ENCODE peak calls at places on chromosomes 3 and 15, in eight cellular contexts. One of them, this sample, is unnamed.

GRCh38 chr3:177420643-177421042 is 223.4 kb upstream of the TBL1XR1 start:
- DNase-seq in PC-3: peak; percentile 46
- DNase-seq in right atrium auricular region: no peak
- DNase-seq in upper lobe of right lung: no peak
- DNase-seq in GM23248: peak; percentile 44
- DNase-seq in AG04450: no peak
- DNase-seq in A673: no peak
- DNase-seq in esophagus squamous epithelium: no peak
- DNase-seq in this sample: no peak

GRCh38 chr3:64164309-64164708 is 61.0 kb downstream of the PRICKLE2 start:
- DNase-seq in AG04450: no peak
- DNase-seq in right atrium auricular region: no peak
- DNase-seq in esophagus squamous epithelium: no peak
- DNase-seq in PC-3: no peak
- DNase-seq in A673: no peak
- DNase-seq in GM23248: peak; percentile 23
- DNase-seq in upper lobe of right lung: no peak
- DNase-seq in this sample: no peak

GRCh38 chr3:142976621-142977398 is 13.3 kb upstream of the PAQR9 start:
- DNase-seq in PC-3: peak; percentile 93
- DNase-seq in AG04450: peak; percentile 85
- DNase-seq in upper lobe of right lung: peak; percentile 79
- DNase-seq in esophagus squamous epithelium: no peak
- DNase-seq in GM23248: peak; percentile 96
- DNase-seq in right atrium auricular region: peak; percentile 90
- DNase-seq in A673: peak; percentile 39
- DNase-seq in this sample: no peak

GRCh38 chr3:48672522-48672921 is 9.8 kb upstream of the CELSR3 start:
- DNase-seq in upper lobe of right lung: no peak
- DNase-seq in GM23248: no peak
- DNase-seq in AG04450: no peak
- DNase-seq in A673: no peak
- DNase-seq in PC-3: no peak
- DNase-seq in esophagus squamous epithelium: no peak
- DNase-seq in right atrium auricular region: no peak
- DNase-seq in this sample: no peak

GRCh38 chr3:75692061-75692460 is 27.9 kb downstream of the FRG2C start:
- DNase-seq in right atrium auricular region: no peak
- DNase-seq in GM23248: no peak
- DNase-seq in PC-3: no peak
- DNase-seq in A673: no peak
- DNase-seq in upper lobe of right lung: no peak
- DNase-seq in esophagus squamous epithelium: no peak
- DNase-seq in AG04450: no peak
- DNase-seq in this sample: no peak

GRCh38 chr15:101201411-101202174 is 50.3 kb downstream of the CHSY1 start:
- DNase-seq in A673: peak; percentile 95
- DNase-seq in GM23248: peak; percentile 98
- DNase-seq in right atrium auricular region: peak; percentile 97
- DNase-seq in PC-3: peak; percentile 85
- DNase-seq in AG04450: peak; percentile 93
- DNase-seq in esophagus squamous epithelium: peak; percentile 22
- DNase-seq in upper lobe of right lung: peak; percentile 78
- DNase-seq in this sample: no peak

GRCh38 chr3:52606373-52607085 is 70.1 kb downstream of the UQCC5 start:
- DNase-seq in GM23248: peak; percentile 48
- DNase-seq in upper lobe of right lung: no peak
- DNase-seq in PC-3: peak; percentile 97
- DNase-seq in A673: no peak
- DNase-seq in esophagus squamous epithelium: no peak
- DNase-seq in right atrium auricular region: no peak
- DNase-seq in AG04450: no peak
- DNase-seq in this sample: no peak

GRCh38 chr3:134453631-134454030 is 32.2 kb downstream of the ANAPC13 start:
- DNase-seq in esophagus squamous epithelium: no peak
- DNase-seq in AG04450: no peak
- DNase-seq in A673: peak; percentile 57
- DNase-seq in right atrium auricular region: no peak
- DNase-seq in upper lobe of right lung: no peak
- DNase-seq in GM23248: no peak
- DNase-seq in PC-3: no peak
- DNase-seq in this sample: no peak

GRCh38 chr3:48451270-48451669 is 4.7 kb downstream of the ATRIP start:
- DNase-seq in A673: no peak
- DNase-seq in PC-3: no peak
- DNase-seq in upper lobe of right lung: no peak
- DNase-seq in AG04450: no peak
- DNase-seq in esophagus squamous epithelium: no peak
- DNase-seq in GM23248: no peak
- DNase-seq in right atrium auricular region: no peak
- DNase-seq in this sample: no peak

GRCh38 chr15:71125831-71126453 is 10.7 kb downstream of the THSD4 start:
- DNase-seq in esophagus squamous epithelium: no peak
- DNase-seq in AG04450: no peak
- DNase-seq in right atrium auricular region: no peak
- DNase-seq in upper lobe of right lung: no peak
- DNase-seq in A673: no peak
- DNase-seq in GM23248: peak; percentile 22
- DNase-seq in PC-3: no peak
- DNase-seq in this sample: no peak

GRCh38 chr3:145089337-145089736 is 1071.6 kb downstream of the PLOD2 start:
- DNase-seq in PC-3: no peak
- DNase-seq in AG04450: no peak
- DNase-seq in upper lobe of right lung: no peak
- DNase-seq in right atrium auricular region: no peak
- DNase-seq in A673: no peak
- DNase-seq in esophagus squamous epithelium: no peak
- DNase-seq in GM23248: no peak
- DNase-seq in this sample: no peak

GRCh38 chr3:133330043-133330442 is 69.8 kb upstream of the BFSP2 start:
- DNase-seq in upper lobe of right lung: no peak
- DNase-seq in right atrium auricular region: no peak
- DNase-seq in AG04450: no peak
- DNase-seq in PC-3: no peak
- DNase-seq in A673: no peak
- DNase-seq in GM23248: no peak
- DNase-seq in esophagus squamous epithelium: no peak
- DNase-seq in this sample: no peak

GRCh38 chr3:64909011-64909410 is 221.2 kb upstream of the ADAMTS9 start:
- DNase-seq in AG04450: no peak
- DNase-seq in right atrium auricular region: no peak
- DNase-seq in PC-3: no peak
- DNase-seq in esophagus squamous epithelium: no peak
- DNase-seq in GM23248: no peak
- DNase-seq in A673: no peak
- DNase-seq in upper lobe of right lung: no peak
- DNase-seq in this sample: no peak

GRCh38 chr3:169661567-169662214 is 1.8 kb downstream of the MECOM start:
- DNase-seq in esophagus squamous epithelium: no peak
- DNase-seq in PC-3: peak; percentile 48
- DNase-seq in upper lobe of right lung: peak; percentile 76
- DNase-seq in right atrium auricular region: no peak
- DNase-seq in A673: peak; percentile 52
- DNase-seq in AG04450: no peak
- DNase-seq in GM23248: peak; percentile 63
- DNase-seq in this sample: no peak

GRCh38 chr15:82849556-82850241 is 40.3 kb downstream of the WHAMM start:
- DNase-seq in esophagus squamous epithelium: no peak
- DNase-seq in AG04450: no peak
- DNase-seq in upper lobe of right lung: peak; percentile 87
- DNase-seq in A673: peak; percentile 85
- DNase-seq in right atrium auricular region: peak; percentile 73
- DNase-seq in PC-3: peak; percentile 86
- DNase-seq in GM23248: peak; percentile 85
- DNase-seq in this sample: no peak

GRCh38 chr3:13501527-13501926 is 21.4 kb downstream of the HDAC11 start:
- DNase-seq in GM23248: no peak
- DNase-seq in A673: no peak
- DNase-seq in PC-3: no peak
- DNase-seq in right atrium auricular region: no peak
- DNase-seq in AG04450: no peak
- DNase-seq in upper lobe of right lung: peak; percentile 40
- DNase-seq in esophagus squamous epithelium: no peak
- DNase-seq in this sample: no peak

GRCh38 chr3:185549111-185549510 is 3.3 kb downstream of the LIPH start:
- DNase-seq in right atrium auricular region: peak; percentile 64
- DNase-seq in A673: peak; percentile 92
- DNase-seq in AG04450: peak; percentile 88
- DNase-seq in upper lobe of right lung: no peak
- DNase-seq in GM23248: peak; percentile 99
- DNase-seq in esophagus squamous epithelium: no peak
- DNase-seq in PC-3: peak; percentile 99
- DNase-seq in this sample: no peak

DNA sequence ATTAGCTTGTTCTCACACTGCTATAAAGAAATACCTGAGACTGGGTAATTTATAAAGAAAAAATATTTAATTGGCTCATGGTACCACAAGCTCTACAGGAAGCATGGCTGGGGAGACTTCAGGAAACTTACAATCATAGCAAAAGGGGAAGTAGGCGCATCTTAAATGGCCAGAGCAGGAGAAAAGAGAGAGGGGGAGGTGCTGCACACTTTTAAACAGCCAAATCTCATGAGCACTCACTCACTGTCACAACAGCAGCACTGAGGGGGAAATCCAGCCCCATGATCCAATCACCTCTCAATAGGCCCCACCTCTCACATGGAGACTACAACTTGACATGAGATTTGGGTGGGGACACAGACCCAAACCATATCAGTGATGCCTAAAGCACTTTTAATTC is 82.5 kb downstream of the DCLK3 start:
- DNase-seq in GM23248: no peak
- DNase-seq in upper lobe of right lung: no peak
- DNase-seq in AG04450: no peak
- DNase-seq in esophagus squamous epithelium: no peak
- DNase-seq in PC-3: no peak
- DNase-seq in right atrium auricular region: no peak
- DNase-seq in A673: no peak
- DNase-seq in this sample: no peak
- H3K9me3 ChIP-seq in GM23248: no peaks in the 10 kb centered on the region
- H3K9me3 ChIP-seq in upper lobe of right lung: peaks cover 10% of the 10 kb centered on the region
- H3K9me3 ChIP-seq in AG04450: peaks cover 6% of the 10 kb centered on the region
- H3K9me3 ChIP-seq in esophagus squamous epithelium: peaks cover 7% of the 10 kb centered on the region
- H3K9me3 ChIP-seq in PC-3: peaks cover 9% of the 10 kb centered on the region
- H3K9me3 ChIP-seq in right atrium auricular region: peaks cover 47% of the 10 kb centered on the region
- H3K9me3 ChIP-seq in A673: peaks cover 31% of the 10 kb centered on the region
- H3K9me3 ChIP-seq in this sample: no peaks in the 10 kb centered on the region

DNA sequence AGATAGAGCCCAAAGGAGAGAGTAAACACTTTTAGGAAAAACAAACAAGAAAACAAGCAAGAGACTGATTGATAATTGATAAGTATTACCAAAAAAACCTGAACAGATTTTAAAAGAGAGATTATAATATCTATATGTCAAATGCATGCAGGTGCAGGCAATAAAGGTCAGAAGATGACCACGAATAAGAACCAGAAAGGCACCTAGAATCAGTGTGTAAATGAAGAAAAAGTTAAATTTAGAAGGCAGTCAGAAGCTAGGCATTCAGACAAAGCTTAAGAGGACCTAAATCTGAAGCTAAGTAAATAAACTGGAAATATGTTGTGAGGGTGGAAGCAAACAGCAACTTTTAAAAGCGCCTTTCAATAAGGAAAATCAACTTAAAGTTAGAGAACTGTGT is 16.3 kb downstream of the IQCB1 start:
- DNase-seq in GM23248: no peak
- DNase-seq in right atrium auricular region: no peak
- DNase-seq in esophagus squamous epithelium: no peak
- DNase-seq in upper lobe of right lung: no peak
- DNase-seq in AG04450: no peak
- DNase-seq in A673: no peak
- DNase-seq in PC-3: no peak
- DNase-seq in this sample: no peak
- H3K9me3 ChIP-seq in GM23248: no peaks in the 10 kb centered on the region
- H3K9me3 ChIP-seq in right atrium auricular region: peaks cover 12% of the 10 kb centered on the region
- H3K9me3 ChIP-seq in esophagus squamous epithelium: no peaks in the 10 kb centered on the region
- H3K9me3 ChIP-seq in upper lobe of right lung: peaks cover 11% of the 10 kb centered on the region
- H3K9me3 ChIP-seq in AG04450: no peaks in the 10 kb centered on the region
- H3K9me3 ChIP-seq in A673: peaks cover 12% of the 10 kb centered on the region
- H3K9me3 ChIP-seq in PC-3: peaks cover 7% of the 10 kb centered on the region
- H3K9me3 ChIP-seq in this sample: no peaks in the 10 kb centered on the region

DNA sequence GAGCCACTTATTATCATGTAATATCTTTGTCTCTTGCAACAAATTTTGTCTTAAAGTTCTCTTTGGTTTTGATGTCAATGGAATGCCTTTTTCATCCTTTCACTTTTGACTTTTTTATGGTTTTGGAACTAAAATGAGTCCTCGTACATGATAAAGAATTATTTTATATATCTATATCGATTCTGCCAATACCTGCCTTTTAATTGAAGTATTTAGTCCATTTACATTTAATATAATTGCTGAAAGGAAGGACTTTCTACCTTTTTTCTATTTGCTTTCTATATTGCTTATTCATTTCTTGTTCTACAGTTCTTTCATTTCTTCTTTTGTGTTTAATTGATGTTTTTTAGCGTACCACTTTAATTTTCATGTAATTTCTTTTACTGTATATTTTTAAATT is 32.8 kb downstream of the GABRA5 start:
- DNase-seq in A673: no peak
- DNase-seq in right atrium auricular region: no peak
- DNase-seq in PC-3: no peak
- DNase-seq in GM23248: no peak
- DNase-seq in AG04450: no peak
- DNase-seq in esophagus squamous epithelium: no peak
- DNase-seq in upper lobe of right lung: no peak
- DNase-seq in this sample: no peak
- H3K9me3 ChIP-seq in A673: peaks cover 5% of the 10 kb centered on the region
- H3K9me3 ChIP-seq in right atrium auricular region: peaks cover 28% of the 10 kb centered on the region
- H3K9me3 ChIP-seq in PC-3: peaks cover 7% of the 10 kb centered on the region
- H3K9me3 ChIP-seq in GM23248: no peaks in the 10 kb centered on the region
- H3K9me3 ChIP-seq in AG04450: no peaks in the 10 kb centered on the region
- H3K9me3 ChIP-seq in esophagus squamous epithelium: peaks cover 7% of the 10 kb centered on the region
- H3K9me3 ChIP-seq in upper lobe of right lung: peaks cover 2% of the 10 kb centered on the region
- H3K9me3 ChIP-seq in this sample: no peaks in the 10 kb centered on the region

GRCh38 chr15:20271647-20272046 is 270.0 kb downstream of the GOLGA6L6 start:
- DNase-seq in AG04450: no peak
- DNase-seq in right atrium auricular region: no peak
- DNase-seq in upper lobe of right lung: no peak
- DNase-seq in esophagus squamous epithelium: no peak
- DNase-seq in GM23248: no peak
- DNase-seq in PC-3: no peak
- DNase-seq in A673: no peak
- DNase-seq in this sample: no peak

DNA sequence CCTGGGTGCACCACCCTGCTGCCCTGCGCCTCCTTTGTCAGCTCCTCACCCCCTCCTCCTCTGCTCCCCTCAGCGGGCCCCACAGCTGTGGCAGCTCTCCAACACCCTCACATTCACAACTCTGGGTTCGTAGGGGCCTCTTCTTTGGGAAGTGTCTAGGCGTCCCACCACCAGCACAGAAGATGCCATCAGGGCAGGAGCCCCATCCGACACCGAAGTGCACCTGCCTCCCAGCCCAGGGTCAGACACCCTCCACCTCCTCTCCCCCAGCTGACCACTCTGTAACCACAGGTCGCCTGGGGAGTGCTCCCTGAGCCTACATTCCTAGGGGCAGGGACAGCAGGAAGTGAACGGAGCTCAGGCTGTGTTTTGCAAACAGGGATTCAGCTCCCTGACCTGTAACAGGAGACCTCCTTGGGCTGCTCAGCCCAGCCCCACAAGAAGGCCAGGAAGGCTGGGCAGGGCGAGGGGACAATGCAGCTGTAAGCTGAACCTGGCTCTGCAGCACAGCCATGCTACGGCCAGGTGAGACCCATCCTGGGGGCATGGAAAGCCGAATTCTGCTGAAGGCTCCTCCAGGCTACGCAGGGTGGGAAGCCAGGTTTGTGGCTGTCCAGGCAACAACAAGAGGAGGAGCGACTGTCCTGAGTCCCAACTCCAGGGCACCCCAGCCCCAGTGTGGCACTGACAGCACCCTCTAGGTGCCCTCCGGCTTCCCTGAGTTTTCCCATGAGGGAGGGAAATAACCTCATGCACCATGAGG is 269.0 kb downstream of the GOLGA6L6 start:
- DNase-seq in right atrium auricular region: no peak
- DNase-seq in GM23248: no peak
- DNase-seq in AG04450: no peak
- DNase-seq in esophagus squamous epithelium: no peak
- DNase-seq in upper lobe of right lung: no peak
- DNase-seq in A673: no peak
- DNase-seq in PC-3: no peak
- DNase-seq in this sample: no peak
- H3K9me3 ChIP-seq in right atrium auricular region: peaks cover 3% of the 10 kb centered on the region
- H3K9me3 ChIP-seq in GM23248: no peaks in the 10 kb centered on the region
- H3K9me3 ChIP-seq in AG04450: peaks cover 90% of the 10 kb centered on the region
- H3K9me3 ChIP-seq in esophagus squamous epithelium: peaks cover 32% of the 10 kb centered on the region
- H3K9me3 ChIP-seq in upper lobe of right lung: peaks cover 4% of the 10 kb centered on the region
- H3K9me3 ChIP-seq in A673: peaks cover 76% of the 10 kb centered on the region
- H3K9me3 ChIP-seq in PC-3: peaks cover 31% of the 10 kb centered on the region
- H3K9me3 ChIP-seq in this sample: no peaks in the 10 kb centered on the region

This sample was measured in T-helper 17 cell.